ENCODE peak calls at places on chromosomes 16 and 17, in nine cellular contexts. One of them, this sample, is unnamed.

GRCh38 chr16:81076566-81077076 is 417 bp downstream of the C16orf46 start:
- DNase-seq in H9: peak; percentile 80
- DNase-seq in cardiac muscle cell: peak; percentile 85
- DNase-seq in OCI-LY7: peak; percentile 86
- DNase-seq in Peyer's patch: peak; percentile 96
- DNase-seq in heart left ventricle: peak; percentile 87
- DNase-seq in endothelial cell of umbilical vein: no peak
- DNase-seq in heart right ventricle: peak; percentile 90
- DNase-seq in right lobe of liver: peak; percentile 93
- DNase-seq in this sample: peak; percentile 88

GRCh38 chr16:62298567-62298966 is 262.3 kb upstream of the CDH8 start:
- DNase-seq in heart right ventricle: no peak
- DNase-seq in right lobe of liver: no peak
- DNase-seq in cardiac muscle cell: no peak
- DNase-seq in H9: peak; percentile 23
- DNase-seq in Peyer's patch: no peak
- DNase-seq in heart left ventricle: no peak
- DNase-seq in OCI-LY7: no peak
- DNase-seq in endothelial cell of umbilical vein: no peak
- DNase-seq in this sample: no peak

GRCh38 chr17:65936013-65936412 is 255.9 kb downstream of the CEP112 start:
- DNase-seq in OCI-LY7: no peak
- DNase-seq in endothelial cell of umbilical vein: peak; percentile 29
- DNase-seq in cardiac muscle cell: no peak
- DNase-seq in right lobe of liver: no peak
- DNase-seq in heart right ventricle: no peak
- DNase-seq in heart left ventricle: no peak
- DNase-seq in H9: no peak
- DNase-seq in Peyer's patch: no peak
- DNase-seq in this sample: no peak

GRCh38 chr17:29069526-29070041 is 26.6 kb downstream of the PIPOX start:
- DNase-seq in H9: peak; percentile 77
- DNase-seq in cardiac muscle cell: peak; percentile 53
- DNase-seq in right lobe of liver: no peak
- DNase-seq in endothelial cell of umbilical vein: peak; percentile 42
- DNase-seq in OCI-LY7: no peak
- DNase-seq in heart right ventricle: no peak
- DNase-seq in heart left ventricle: peak; percentile 51
- DNase-seq in Peyer's patch: no peak
- DNase-seq in this sample: no peak

GRCh38 chr16:21253470-21253869 is 20.0 kb downstream of the ANKS4B start:
- DNase-seq in heart left ventricle: no peak
- DNase-seq in endothelial cell of umbilical vein: no peak
- DNase-seq in Peyer's patch: no peak
- DNase-seq in heart right ventricle: no peak
- DNase-seq in right lobe of liver: no peak
- DNase-seq in H9: no peak
- DNase-seq in OCI-LY7: peak; percentile 31
- DNase-seq in cardiac muscle cell: no peak
- DNase-seq in this sample: no peak

GRCh38 chr17:81386646-81387234 is 8.5 kb upstream of the BAHCC1 start:
- DNase-seq in OCI-LY7: no peak
- DNase-seq in Peyer's patch: no peak
- DNase-seq in H9: no peak
- DNase-seq in heart right ventricle: peak; percentile 70
- DNase-seq in endothelial cell of umbilical vein: no peak
- DNase-seq in right lobe of liver: peak; percentile 59
- DNase-seq in cardiac muscle cell: peak; percentile 33
- DNase-seq in heart left ventricle: peak; percentile 70
- DNase-seq in this sample: peak; percentile 72

GRCh38 chr16:54879681-54880080 is 51.0 kb upstream of the IRX5 start:
- DNase-seq in endothelial cell of umbilical vein: no peak
- DNase-seq in Peyer's patch: no peak
- DNase-seq in right lobe of liver: no peak
- DNase-seq in H9: no peak
- DNase-seq in heart right ventricle: no peak
- DNase-seq in cardiac muscle cell: no peak
- DNase-seq in heart left ventricle: no peak
- DNase-seq in OCI-LY7: no peak
- DNase-seq in this sample: no peak

GRCh38 chr16:58024673-58025350 is 742 bp upstream of the MMP15 start:
- DNase-seq in endothelial cell of umbilical vein: no peak
- DNase-seq in right lobe of liver: peak; percentile 91
- DNase-seq in OCI-LY7: no peak
- DNase-seq in heart left ventricle: peak; percentile 51
- DNase-seq in heart right ventricle: peak; percentile 52
- DNase-seq in H9: peak; percentile 76
- DNase-seq in cardiac muscle cell: peak; percentile 25
- DNase-seq in Peyer's patch: peak; percentile 90
- DNase-seq in this sample: no peak

GRCh38 chr16:28891964-28892890 is 13.9 kb downstream of the ATP2A1 start:
- DNase-seq in OCI-LY7: no peak
- DNase-seq in heart right ventricle: no peak
- DNase-seq in endothelial cell of umbilical vein: no peak
- DNase-seq in right lobe of liver: no peak
- DNase-seq in heart left ventricle: no peak
- DNase-seq in Peyer's patch: no peak
- DNase-seq in cardiac muscle cell: no peak
- DNase-seq in H9: no peak
- DNase-seq in this sample: no peak

GRCh38 chr17:18159551-18160120 is 24.0 kb upstream of the ALKBH5 start:
- DNase-seq in heart left ventricle: no peak
- DNase-seq in cardiac muscle cell: no peak
- DNase-seq in H9: no peak
- DNase-seq in OCI-LY7: no peak
- DNase-seq in heart right ventricle: no peak
- DNase-seq in right lobe of liver: no peak
- DNase-seq in Peyer's patch: no peak
- DNase-seq in endothelial cell of umbilical vein: no peak
- DNase-seq in this sample: no peak

GRCh38 chr17:2986925-2987324 is 76.5 kb downstream of the OR1D5 start:
- DNase-seq in cardiac muscle cell: no peak
- DNase-seq in endothelial cell of umbilical vein: no peak
- DNase-seq in OCI-LY7: no peak
- DNase-seq in Peyer's patch: no peak
- DNase-seq in right lobe of liver: no peak
- DNase-seq in H9: peak; percentile 20
- DNase-seq in heart left ventricle: no peak
- DNase-seq in heart right ventricle: no peak
- DNase-seq in this sample: no peak

GRCh38 chr16:84778720-84779119 is 41.1 kb upstream of the CRISPLD2 start:
- DNase-seq in heart right ventricle: no peak
- DNase-seq in H9: no peak
- DNase-seq in OCI-LY7: no peak
- DNase-seq in endothelial cell of umbilical vein: no peak
- DNase-seq in right lobe of liver: no peak
- DNase-seq in cardiac muscle cell: no peak
- DNase-seq in heart left ventricle: no peak
- DNase-seq in Peyer's patch: no peak
- DNase-seq in this sample: no peak

GRCh38 chr16:89909777-89910716 is 8.6 kb upstream of the MC1R start:
- DNase-seq in heart left ventricle: peak; percentile 84
- DNase-seq in endothelial cell of umbilical vein: peak; percentile 57
- DNase-seq in Peyer's patch: peak; percentile 85
- DNase-seq in H9: peak; percentile 88
- DNase-seq in heart right ventricle: peak; percentile 85
- DNase-seq in OCI-LY7: peak; percentile 74
- DNase-seq in cardiac muscle cell: peak; percentile 81
- DNase-seq in right lobe of liver: peak; percentile 79
- DNase-seq in this sample: peak; percentile 53

GRCh38 chr16:10314811-10315210 is 71.0 kb upstream of the ATF7IP2 start:
- DNase-seq in endothelial cell of umbilical vein: no peak
- DNase-seq in H9: no peak
- DNase-seq in heart left ventricle: no peak
- DNase-seq in cardiac muscle cell: peak; percentile 39
- DNase-seq in right lobe of liver: no peak
- DNase-seq in Peyer's patch: peak; percentile 29
- DNase-seq in OCI-LY7: peak; percentile 66
- DNase-seq in heart right ventricle: no peak
- DNase-seq in this sample: no peak

GRCh38 chr17:7832431-7832830 is 1.6 kb upstream of the KDM6B start:
- DNase-seq in H9: no peak
- DNase-seq in Peyer's patch: no peak
- DNase-seq in OCI-LY7: no peak
- DNase-seq in endothelial cell of umbilical vein: no peak
- DNase-seq in right lobe of liver: no peak
- DNase-seq in heart left ventricle: no peak
- DNase-seq in cardiac muscle cell: no peak
- DNase-seq in heart right ventricle: no peak
- DNase-seq in this sample: no peak

GRCh38 chr17:34981538-34982241 is 1.4 kb downstream of the LIG3 start:
- DNase-seq in Peyer's patch: no peak
- DNase-seq in heart right ventricle: no peak
- DNase-seq in right lobe of liver: no peak
- DNase-seq in OCI-LY7: no peak
- DNase-seq in endothelial cell of umbilical vein: peak; percentile 73
- DNase-seq in H9: no peak
- DNase-seq in heart left ventricle: no peak
- DNase-seq in cardiac muscle cell: peak; percentile 20
- DNase-seq in this sample: no peak

GRCh38 chr17:80029235-80029974 is 6.3 kb downstream of the TBC1D16 start:
- DNase-seq in cardiac muscle cell: peak; percentile 89
- DNase-seq in heart right ventricle: peak; percentile 79
- DNase-seq in H9: no peak
- DNase-seq in Peyer's patch: peak; percentile 77
- DNase-seq in endothelial cell of umbilical vein: peak; percentile 51
- DNase-seq in OCI-LY7: no peak
- DNase-seq in right lobe of liver: peak; percentile 81
- DNase-seq in heart left ventricle: peak; percentile 89
- DNase-seq in this sample: peak; percentile 90

GRCh38 chr17:80031691-80032480 is 3.8 kb downstream of the TBC1D16 start:
- DNase-seq in heart left ventricle: no peak
- DNase-seq in right lobe of liver: no peak
- DNase-seq in H9: peak; percentile 18
- DNase-seq in cardiac muscle cell: no peak
- DNase-seq in endothelial cell of umbilical vein: no peak
- DNase-seq in heart right ventricle: no peak
- DNase-seq in Peyer's patch: no peak
- DNase-seq in OCI-LY7: no peak
- DNase-seq in this sample: no peak

GRCh38 chr17:80028030-80028429 is 7.6 kb downstream of the TBC1D16 start:
- DNase-seq in right lobe of liver: no peak
- DNase-seq in heart right ventricle: no peak
- DNase-seq in H9: no peak
- DNase-seq in endothelial cell of umbilical vein: peak; percentile 46
- DNase-seq in OCI-LY7: no peak
- DNase-seq in Peyer's patch: no peak
- DNase-seq in cardiac muscle cell: no peak
- DNase-seq in heart left ventricle: no peak
- DNase-seq in this sample: no peak

GRCh38 chr17:80032614-80033171 is 3.0 kb downstream of the TBC1D16 start:
- DNase-seq in Peyer's patch: no peak
- DNase-seq in OCI-LY7: no peak
- DNase-seq in endothelial cell of umbilical vein: no peak
- DNase-seq in cardiac muscle cell: no peak
- DNase-seq in heart right ventricle: no peak
- DNase-seq in right lobe of liver: no peak
- DNase-seq in H9: no peak
- DNase-seq in heart left ventricle: no peak
- DNase-seq in this sample: no peak

GRCh38 chr17:80030730-80031410 is 4.8 kb downstream of the TBC1D16 start:
- DNase-seq in right lobe of liver: peak; percentile 80
- DNase-seq in OCI-LY7: no peak
- DNase-seq in H9: no peak
- DNase-seq in endothelial cell of umbilical vein: no peak
- DNase-seq in heart right ventricle: no peak
- DNase-seq in cardiac muscle cell: no peak
- DNase-seq in heart left ventricle: no peak
- DNase-seq in Peyer's patch: peak; percentile 65
- DNase-seq in this sample: no peak
- TF ChIP-seq CTCF in right lobe of liver: peak; percentile 29
- TF ChIP-seq CTCF in OCI-LY7: no peak
- TF ChIP-seq CTCF in H9: no peak
- TF ChIP-seq CTCF in endothelial cell of umbilical vein: no peak
- TF ChIP-seq CTCF in heart right ventricle: no peak
- TF ChIP-seq CTCF in cardiac muscle cell: no peak
- TF ChIP-seq CTCF in heart left ventricle: no peak
- TF ChIP-seq CTCF in Peyer's patch: no peak
- TF ChIP-seq CTCF in this sample: no peak

GRCh38 chr17:77386502-77387192 is 245.9 kb downstream of the SEC14L1 start:
- DNase-seq in heart left ventricle: no peak
- DNase-seq in right lobe of liver: no peak
- DNase-seq in cardiac muscle cell: no peak
- DNase-seq in H9: no peak
- DNase-seq in OCI-LY7: no peak
- DNase-seq in endothelial cell of umbilical vein: no peak
- DNase-seq in Peyer's patch: no peak
- DNase-seq in heart right ventricle: no peak
- DNase-seq in this sample: no peak
- H3K4me1 ChIP-seq in heart left ventricle: peaks cover 86% of the 10 kb centered on the region
- H3K4me1 ChIP-seq in right lobe of liver: no peaks in the 10 kb centered on the region
- H3K4me1 ChIP-seq in cardiac muscle cell: peaks cover 77% of the 10 kb centered on the region
- H3K4me1 ChIP-seq in H9: peaks cover 9% of the 10 kb centered on the region
- H3K4me1 ChIP-seq in OCI-LY7: peaks cover 37% of the 10 kb centered on the region
- H3K4me1 ChIP-seq in endothelial cell of umbilical vein: peaks cover 51% of the 10 kb centered on the region
- H3K4me1 ChIP-seq in Peyer's patch: peaks cover 18% of the 10 kb centered on the region
- H3K4me1 ChIP-seq in heart right ventricle: peaks cover 96% of the 10 kb centered on the region
- H3K4me1 ChIP-seq in this sample: peaks cover 51% of the 10 kb centered on the region

GRCh38 chr17:69857412-69857835 is 217.6 kb upstream of the KCNJ16 start:
- DNase-seq in OCI-LY7: no peak
- DNase-seq in endothelial cell of umbilical vein: peak; percentile 95
- DNase-seq in heart right ventricle: no peak
- DNase-seq in Peyer's patch: no peak
- DNase-seq in cardiac muscle cell: peak; percentile 72
- DNase-seq in right lobe of liver: no peak
- DNase-seq in H9: no peak
- DNase-seq in heart left ventricle: no peak
- DNase-seq in this sample: no peak
- TF ChIP-seq CTCF in OCI-LY7: no peak
- TF ChIP-seq CTCF in endothelial cell of umbilical vein: no peak
- TF ChIP-seq CTCF in heart right ventricle: no peak
- TF ChIP-seq CTCF in Peyer's patch: no peak
- TF ChIP-seq CTCF in cardiac muscle cell: no peak
- TF ChIP-seq CTCF in right lobe of liver: no peak
- TF ChIP-seq CTCF in H9: no peak
- TF ChIP-seq CTCF in heart left ventricle: no peak
- TF ChIP-seq CTCF in this sample: no peak

DNA sequence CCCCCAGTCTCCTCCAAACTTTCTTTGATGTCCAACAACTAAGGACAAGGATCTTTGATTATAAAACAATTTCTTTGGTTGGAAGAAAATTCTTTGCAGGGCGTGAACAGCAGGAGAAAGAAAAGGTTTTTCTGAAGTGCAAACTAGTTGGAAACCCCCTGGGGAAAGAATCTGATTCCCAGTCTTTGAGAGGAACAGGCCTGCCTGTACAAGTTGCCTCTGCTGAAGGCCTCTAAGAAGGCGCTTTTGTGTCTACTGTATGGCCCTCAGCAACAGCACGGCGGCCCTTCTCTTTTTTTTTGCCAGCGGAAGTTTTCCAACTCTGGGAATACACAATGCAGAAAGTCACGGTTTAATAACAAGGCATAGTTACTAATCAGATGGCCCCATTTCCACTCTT is 14.0 kb downstream of the RNF43 start:
- DNase-seq in heart right ventricle: no peak
- DNase-seq in OCI-LY7: no peak
- DNase-seq in Peyer's patch: no peak
- DNase-seq in heart left ventricle: no peak
- DNase-seq in endothelial cell of umbilical vein: no peak
- DNase-seq in H9: peak; percentile 65
- DNase-seq in cardiac muscle cell: peak; percentile 30
- DNase-seq in right lobe of liver: no peak
- DNase-seq in this sample: no peak
- H3K4me1 ChIP-seq in heart right ventricle: no peaks in the 10 kb centered on the region
- H3K4me1 ChIP-seq in OCI-LY7: no peaks in the 10 kb centered on the region
- H3K4me1 ChIP-seq in Peyer's patch: no peaks in the 10 kb centered on the region
- H3K4me1 ChIP-seq in heart left ventricle: no peaks in the 10 kb centered on the region
- H3K4me1 ChIP-seq in endothelial cell of umbilical vein: no peaks in the 10 kb centered on the region
- H3K4me1 ChIP-seq in H9: peaks cover 9% of the 10 kb centered on the region
- H3K4me1 ChIP-seq in cardiac muscle cell: peaks cover 10% of the 10 kb centered on the region
- H3K4me1 ChIP-seq in right lobe of liver: no peaks in the 10 kb centered on the region
- H3K4me1 ChIP-seq in this sample: no peaks in the 10 kb centered on the region

This sample was measured in uterus.